ENCODE peak calls at places on chromosomes 4 and X, in six cellular contexts. One of them, this sample, is unnamed.

GRCh38 chr4:154329939-154330338 is 161.7 kb downstream of the DCHS2 start:
- DNase-seq in Calu3: no peak
- DNase-seq in RPMI8226: no peak
- DNase-seq in CD4-positive, CD25-positive, alpha-beta regulatory T cell: no peak
- DNase-seq in ELR: no peak
- DNase-seq in hypothalamus: no peak
- DNase-seq in this sample: no peak

GRCh38 chr4:142274137-142274536 is 572.0 kb downstream of the INPP4B start:
- DNase-seq in Calu3: no peak
- DNase-seq in RPMI8226: no peak
- DNase-seq in CD4-positive, CD25-positive, alpha-beta regulatory T cell: no peak
- DNase-seq in ELR: peak
- DNase-seq in hypothalamus: no peak
- DNase-seq in this sample: no peak

GRCh38 chrX:35380808-35381700 is 417.1 kb upstream of the MAGEB16 start:
- DNase-seq in Calu3: no peak
- DNase-seq in RPMI8226: peak
- DNase-seq in CD4-positive, CD25-positive, alpha-beta regulatory T cell: peak
- DNase-seq in ELR: peak
- DNase-seq in hypothalamus: no peak
- DNase-seq in this sample: no peak

GRCh38 chrX:111200327-111200726 is 70.0 kb downstream of the CAPN6 start:
- DNase-seq in Calu3: no peak
- DNase-seq in RPMI8226: no peak
- DNase-seq in CD4-positive, CD25-positive, alpha-beta regulatory T cell: no peak
- DNase-seq in ELR: no peak
- DNase-seq in hypothalamus: no peak
- DNase-seq in this sample: no peak

GRCh38 chrX:153564047-153564606 is 34.8 kb downstream of the CCNQ start:
- DNase-seq in Calu3: no peak
- DNase-seq in RPMI8226: no peak
- DNase-seq in CD4-positive, CD25-positive, alpha-beta regulatory T cell: no peak
- DNase-seq in ELR: no peak
- DNase-seq in hypothalamus: no peak
- DNase-seq in this sample: no peak

GRCh38 chr4:148574502-148574901 is 132.3 kb upstream of the NR3C2 start:
- DNase-seq in Calu3: no peak
- DNase-seq in RPMI8226: no peak
- DNase-seq in CD4-positive, CD25-positive, alpha-beta regulatory T cell: no peak
- DNase-seq in ELR: peak
- DNase-seq in hypothalamus: no peak
- DNase-seq in this sample: no peak

GRCh38 chr4:76316131-76316530 is 9.6 kb downstream of the STBD1 start:
- DNase-seq in Calu3: no peak
- DNase-seq in RPMI8226: no peak
- DNase-seq in CD4-positive, CD25-positive, alpha-beta regulatory T cell: no peak
- DNase-seq in ELR: no peak
- DNase-seq in hypothalamus: no peak
- DNase-seq in this sample: no peak

GRCh38 chr4:69760455-69760854 is at the start of gene SULT1B1:
- DNase-seq in Calu3: no peak
- DNase-seq in RPMI8226: no peak
- DNase-seq in CD4-positive, CD25-positive, alpha-beta regulatory T cell: peak
- DNase-seq in ELR: no peak
- DNase-seq in hypothalamus: no peak
- DNase-seq in this sample: no peak

GRCh38 chr4:41256740-41257256 is at the start of gene UCHL1:
- DNase-seq in Calu3: no peak
- DNase-seq in RPMI8226: no peak
- DNase-seq in CD4-positive, CD25-positive, alpha-beta regulatory T cell: no peak
- DNase-seq in ELR: peak
- DNase-seq in hypothalamus: peak
- DNase-seq in this sample: peak

GRCh38 chr4:163137581-163137980 is 29.1 kb downstream of the NAF1 start:
- DNase-seq in Calu3: no peak
- DNase-seq in RPMI8226: no peak
- DNase-seq in CD4-positive, CD25-positive, alpha-beta regulatory T cell: no peak
- DNase-seq in ELR: no peak
- DNase-seq in hypothalamus: no peak
- DNase-seq in this sample: no peak

GRCh38 chrX:17732138-17732783 is 5.0 kb upstream of the SCML1 start:
- DNase-seq in Calu3: no peak
- DNase-seq in RPMI8226: no peak
- DNase-seq in CD4-positive, CD25-positive, alpha-beta regulatory T cell: no peak
- DNase-seq in ELR: no peak
- DNase-seq in hypothalamus: no peak
- DNase-seq in this sample: no peak

GRCh38 chr4:151417164-151417571 is 8.2 kb downstream of the FHIP1A start:
- DNase-seq in Calu3: no peak
- DNase-seq in RPMI8226: peak
- DNase-seq in CD4-positive, CD25-positive, alpha-beta regulatory T cell: peak
- DNase-seq in ELR: no peak
- DNase-seq in hypothalamus: no peak
- DNase-seq in this sample: no peak